ENCODE peak calls at places on chromosomes 5 and 9, in five cellular contexts. S, C, M, D and F are unnamed samples. For H3K27me3, the result is how much of the 10 kb centered on the place peaks cover.

GRCh38 chr9:114155263-114155966 is at the start of gene COL27A1:
- DNase-seq in D (peak), S (peak), C (peak), M (peak), F (peak)

GRCh38 chr9:88653926-88654325 is 118.9 kb downstream of the NXNL2 start:
- DNase-seq in D (no peak), M (no peak), C (no peak), S (no peak), F (no peak)

GRCh38 chr5:94433393-94434149 is 184.8 kb downstream of the KIAA0825 start:
- DNase-seq in D (no peak), S (no peak), C (no peak), M (no peak), F (no peak)

GRCh38 chr5:31741496-31741895 is 102.6 kb downstream of the PDZD2 start:
- DNase-seq in S (no peak), C (no peak), M (peak), D (peak), F (no peak)

GRCh38 chr5:135386886-135387628 is 12.0 kb downstream of the MACROH2A1 start:
- DNase-seq in C (no peak), M (no peak), S (no peak), D (peak), F (no peak)

GRCh38 chr9:6877671-6878161 is 119.9 kb downstream of the KDM4C start:
- DNase-seq in D (no peak), S (no peak), M (no peak), C (no peak), F (no peak)

GRCh38 chr5:157983906-157984551 is 125.1 kb upstream of the CLINT1 start:
- DNase-seq in D (no peak), C (no peak), M (no peak), S (no peak), F (no peak)

GRCh38 chr9:6414291-6414690 is 1.3 kb downstream of the UHRF2 start:
- DNase-seq in D (no peak), M (no peak), S (no peak), C (no peak), F (no peak)

GRCh38 chr5:66828551-66829421 is 232.6 kb downstream of the MAST4 start:
- DNase-seq in S (no peak), M (no peak), D (peak), C (peak), F (peak)

GRCh38 chr9:122572456-122572855 is 10.7 kb downstream of the OR1L8 start:
- DNase-seq in D (no peak), C (no peak), M (no peak), S (no peak), F (no peak)

GRCh38 chr9:37604296-37604695 is 11.9 kb upstream of the TOMM5 start:
- DNase-seq in M (no peak), D (no peak), C (no peak), S (no peak), F (no peak)

GRCh38 chr9:107737987-107738743 is 248.6 kb upstream of the KLF4 start:
- DNase-seq in M (peak), C (no peak), S (peak), D (no peak), F (no peak)

GRCh38 chr9:104386425-104387069 is 117.5 kb upstream of the OR13F1 start:
- DNase-seq in D (no peak), S (no peak), C (peak), M (no peak), F (no peak)

GRCh38 chr9:128555180-128555721 is 2.9 kb downstream of the SPTAN1 start:
- DNase-seq in D (no peak), M (no peak), S (no peak), C (peak), F (no peak)

GRCh38 chr5:1923341-1923740 is 40.6 kb upstream of the IRX4 start:
- DNase-seq in M (no peak), S (peak), C (no peak), D (no peak), F (no peak)
- H3K27me3 ChIP-seq in M (under half), S (under half), C (under half), D (under half), F (under half)

GRCh38 chr5:173920866-173921265 is 32.7 kb downstream of the CPEB4 start:
- DNase-seq in C (no peak), S (no peak), D (no peak), M (no peak), F (no peak)

GRCh38 chr5:173922527-173922926 is 34.4 kb downstream of the CPEB4 start:
- DNase-seq in M (no peak), S (no peak), C (no peak), D (no peak), F (no peak)

GRCh38 chr5:173919443-173919842 is 31.3 kb downstream of the CPEB4 start:
- DNase-seq in M (no peak), D (no peak), S (no peak), C (no peak), F (no peak)

GRCh38 chr5:173917788-173918786 is 29.9 kb downstream of the CPEB4 start:
- DNase-seq in S (no peak), C (peak), D (peak), M (peak), F (no peak)

GRCh38 chr5:173920024-173920753 is 32.0 kb downstream of the CPEB4 start:
- DNase-seq in D (no peak), S (no peak), C (no peak), M (no peak), F (no peak)
- H3K4me3 ChIP-seq in D (peak), S (no peak), C (no peak), M (peak), F (no peak)

GRCh38 chr5:163407034-163407652 is 30.3 kb upstream of the CCNG1 start:
- DNase-seq in D (no peak), C (no peak), S (no peak), M (no peak), F (no peak)
- H3K27ac ChIP-seq in D (no peak), C (no peak), S (no peak), M (no peak), F (no peak)

GRCh38 chr9:112078432-112078831 is 96.7 kb downstream of the SUSD1 start:
- DNase-seq in S (no peak), C (no peak), M (no peak), D (no peak), F (no peak)

GRCh38 chr9:112080831-112081542 is 94.1 kb downstream of the SUSD1 start:
- DNase-seq in M (no peak), S (no peak), D (no peak), C (no peak), F (no peak)

GRCh38 chr9:112084907-112085306 is 90.2 kb downstream of the SUSD1 start:
- DNase-seq in S (no peak), M (no peak), C (no peak), D (no peak), F (no peak)

GRCh38 chr9:112084334-112084733 is 90.8 kb downstream of the SUSD1 start:
- DNase-seq in C (no peak), D (no peak), M (no peak), S (no peak), F (no peak)

DNA sequence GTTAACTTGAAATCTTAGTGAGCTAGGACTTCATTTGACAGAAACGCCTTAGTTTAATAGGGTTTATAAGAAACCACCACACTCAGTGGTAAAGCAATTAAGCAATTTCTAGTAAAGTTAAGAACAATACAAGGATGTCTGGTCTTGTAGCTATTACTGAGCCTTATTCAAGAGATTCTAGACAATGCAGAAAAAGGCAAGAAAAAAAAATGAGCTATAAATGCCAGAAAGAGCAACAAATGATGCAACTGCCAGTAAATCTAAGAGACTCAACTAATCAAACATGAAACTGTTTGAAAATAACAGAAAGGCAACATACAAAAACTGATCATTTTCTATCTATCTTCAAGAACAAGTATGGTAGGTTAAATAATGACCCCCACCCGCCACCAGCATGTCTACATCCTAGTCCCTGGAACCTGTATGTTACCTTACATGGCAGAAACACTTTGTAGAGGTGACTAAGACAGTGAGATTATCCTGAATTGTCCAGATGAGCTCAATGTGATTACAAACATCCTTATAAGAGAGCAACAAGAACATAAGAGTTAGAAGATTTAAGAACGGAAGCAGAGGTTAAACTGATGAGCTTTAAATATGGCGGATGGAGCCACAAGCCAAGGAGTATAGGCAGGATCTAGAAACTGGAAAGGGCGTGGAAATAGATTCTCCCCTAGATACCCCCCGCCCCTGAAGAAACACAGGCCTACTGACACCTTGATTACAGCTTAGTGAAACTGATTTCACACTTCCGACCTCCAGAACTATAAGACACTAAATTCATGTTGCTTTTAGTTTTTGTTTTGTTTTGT is 93.0 kb downstream of the SUSD1 start:
- DNase-seq in M (no peak), S (no peak), D (no peak), C (no peak), F (no peak)
- H3K27me3 ChIP-seq in M (under half), S (under half), D (under half), C (under half), F (under half)

DNA sequence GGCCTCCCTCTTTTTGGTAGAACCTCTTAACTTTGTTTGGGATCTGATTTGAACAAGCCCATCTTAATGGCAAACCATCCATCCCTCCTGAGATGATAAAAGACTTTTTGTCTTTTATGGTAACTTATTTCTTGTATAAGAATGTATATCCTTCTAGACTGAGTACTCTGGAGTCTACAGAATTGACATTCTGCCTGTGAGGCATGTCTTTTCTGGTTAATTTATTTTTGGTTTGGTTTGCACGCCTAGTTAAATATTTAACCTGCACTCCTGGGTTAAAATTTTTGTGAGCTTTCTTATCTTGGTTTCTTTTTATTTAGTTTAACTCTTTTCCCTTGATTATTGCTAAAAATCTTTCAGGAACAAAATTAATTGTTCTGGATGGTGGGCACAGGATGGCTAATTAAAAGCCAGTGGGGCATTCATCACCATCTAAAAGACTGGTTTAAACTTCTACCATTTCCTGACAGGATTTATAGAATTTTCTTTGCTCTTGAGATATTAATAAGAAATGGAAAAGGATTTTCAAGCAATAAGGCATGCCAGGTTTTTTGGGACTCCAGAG is 50.3 kb downstream of the PHAX start:
- DNase-seq in C (no peak), S (no peak), M (no peak), D (no peak), F (no peak)
- H3K4me3 ChIP-seq in C (no peak), S (no peak), M (no peak), D (no peak), F (no peak)